ENCODE peak calls at places on chromosomes 16 and 17, in four cellular contexts. V, W, P and A are unnamed samples.

GRCh38 chr17:43608313-43608712 is 53.4 kb downstream of the MEOX1 start:
- DNase-seq in V (no peak), P (no peak), W (no peak), A (no peak)

GRCh38 chr17:17897442-17897841 is 60.7 kb upstream of the SREBF1 start:
- DNase-seq in W (no peak), P (no peak), V (no peak), A (no peak)

GRCh38 chr16:13306153-13306552 is 404.8 kb downstream of the SHISA9 start:
- DNase-seq in W (no peak), P (no peak), V (no peak), A (no peak)

GRCh38 chr16:67943619-67944503 is at the start of gene LCAT:
- DNase-seq in V (peak), P (no peak), W (peak), A (no peak)

GRCh38 chr16:88810166-88810867 is 1.4 kb downstream of the APRT start:
- DNase-seq in V (no peak), P (no peak), W (no peak), A (no peak)

GRCh38 chr17:47694818-47695663 is 1.1 kb downstream of the TBKBP1 start:
- DNase-seq in P (peak), V (peak), W (no peak), A (peak)

GRCh38 chr17:81821603-81822311 is 11.3 kb downstream of the MCRIP1 start:
- DNase-seq in W (no peak), P (peak), V (peak), A (peak)

GRCh38 chr17:48335858-48336500 is 94.0 kb downstream of the SKAP1 start:
- DNase-seq in P (no peak), V (no peak), W (no peak), A (peak)

GRCh38 chr17:48576479-48577309 is 1.5 kb downstream of the HOXB4 start:
- DNase-seq in P (no peak), W (no peak), V (no peak), A (no peak)

GRCh38 chr17:969767-970387 is 9.7 kb downstream of the NXN start:
- DNase-seq in P (no peak), V (no peak), W (no peak), A (no peak)

GRCh38 chr16:54633943-54634362 is 296.7 kb upstream of the IRX5 start:
- DNase-seq in W (no peak), P (no peak), V (no peak), A (peak)

GRCh38 chr17:72402727-72403210 is 281.9 kb downstream of the SOX9 start:
- DNase-seq in V (no peak), W (no peak), P (no peak), A (no peak)

GRCh38 chr16:77059441-77059840 is 131.5 kb upstream of the MON1B start:
- DNase-seq in V (no peak), P (no peak), W (no peak), A (no peak)

GRCh38 chr17:51372345-51373004 is 112.1 kb downstream of the UTP18 start:
- DNase-seq in V (no peak), P (no peak), W (no peak), A (peak)

DNA sequence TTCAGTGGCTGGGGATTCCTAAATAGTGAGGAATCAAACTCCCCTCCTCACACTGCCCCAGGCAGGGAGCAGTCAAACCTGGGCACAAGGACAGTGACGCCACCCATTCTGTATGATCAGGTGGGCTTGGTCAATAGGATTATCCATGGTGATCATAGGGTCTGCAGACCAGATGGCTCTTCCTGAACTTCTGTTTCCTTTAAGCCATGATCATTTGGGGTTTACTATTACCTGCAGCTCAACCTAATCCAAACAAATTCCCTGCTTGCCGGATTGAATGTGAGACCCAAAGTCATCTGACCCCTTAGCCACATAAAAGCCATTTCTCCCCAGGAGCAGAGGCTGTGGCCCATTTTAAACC is 54.3 kb downstream of the PLXDC1 start:
- DNase-seq in V (no peak), P (no peak), W (no peak), A (no peak)
- H3K4me3 ChIP-seq in V (no peak), P (no peak), W (no peak), A (no peak)

DNA sequence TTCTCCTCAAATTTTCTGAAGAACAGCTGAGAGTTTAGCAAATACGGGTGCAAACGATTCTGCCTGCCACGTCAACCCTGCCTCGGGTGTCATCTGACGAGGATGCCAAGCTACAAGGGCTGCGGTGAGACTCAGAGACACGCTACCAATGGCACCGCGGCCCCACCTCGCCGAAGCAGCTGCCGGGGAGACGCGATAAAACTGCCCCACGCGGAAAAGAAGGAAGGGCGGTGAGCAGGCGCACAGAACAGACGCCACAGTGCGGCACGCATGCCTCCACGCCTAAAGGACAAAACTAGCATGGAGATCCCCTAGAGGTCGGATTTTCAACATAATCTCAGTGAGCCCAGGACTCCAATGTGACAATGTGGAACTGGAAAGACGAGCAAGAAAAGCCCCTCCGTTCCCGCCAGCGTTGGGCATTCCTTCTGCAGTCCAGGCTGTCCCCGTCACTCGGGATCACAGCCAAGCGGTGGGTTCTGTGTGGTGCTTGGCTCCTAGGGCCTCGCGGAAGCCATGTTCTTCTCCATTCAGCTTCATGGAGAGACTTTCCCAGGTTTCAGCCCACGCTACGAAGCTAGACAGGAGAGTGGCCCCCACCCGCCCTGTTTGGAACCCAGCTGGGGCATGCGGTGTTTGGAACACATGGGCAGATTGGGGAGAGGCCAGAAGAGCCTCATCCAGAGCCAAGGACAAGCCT is 5.9 kb downstream of the LMF1 start:
- DNase-seq in W (no peak), V (no peak), P (no peak), A (no peak)
- H3K4me3 ChIP-seq in W (no peak), V (no peak), P (no peak), A (no peak)

GRCh38 chr16:80440691-80441090 is 100.1 kb upstream of the DYNLRB2 start:
- DNase-seq in V (no peak), W (no peak), P (no peak), A (no peak)
- H3K4me3 ChIP-seq in V (no peak), W (peak), P (no peak), A (no peak)

GRCh38 chr16:27405546-27406451 is 3.8 kb downstream of the IL21R start:
- DNase-seq in P (no peak), V (no peak), W (peak), A (no peak)
- H3K4me3 ChIP-seq in P (no peak), V (no peak), W (no peak), A (no peak)

DNA sequence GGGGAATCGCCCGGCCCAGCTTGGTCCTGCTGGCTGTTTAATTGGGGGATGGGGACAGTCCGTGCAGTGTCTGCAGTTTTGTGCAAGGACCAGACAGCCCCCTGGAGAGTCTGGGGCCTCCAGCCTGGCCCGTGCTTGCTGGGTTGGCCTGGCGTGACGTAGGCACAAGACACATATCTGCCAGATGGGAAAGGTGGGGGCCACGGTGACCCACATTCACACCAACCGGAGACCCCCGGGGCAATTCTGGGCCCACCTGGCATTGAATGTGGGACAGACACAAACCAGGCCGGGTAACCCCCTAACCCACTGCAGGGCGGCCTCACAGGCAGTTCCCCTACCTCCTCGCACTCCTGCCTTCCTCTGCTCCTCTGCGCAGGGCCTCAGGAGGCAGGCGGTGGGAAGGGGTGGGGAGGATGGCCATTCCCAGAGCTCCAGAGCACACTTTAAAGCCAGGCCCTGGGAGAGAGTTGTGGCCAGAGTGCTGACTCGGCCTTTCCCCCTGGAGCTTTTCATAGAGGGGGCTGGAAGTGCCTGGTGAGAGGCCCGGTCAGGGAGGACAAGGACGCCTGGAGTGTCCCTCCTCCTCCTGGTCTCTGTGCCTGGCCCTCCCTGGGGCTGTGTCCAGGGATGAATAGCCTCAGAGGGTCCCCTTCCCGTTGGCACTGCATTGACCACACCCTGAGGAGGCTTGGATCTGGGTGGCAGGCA is 1.5 kb downstream of the MRC2 start:
- DNase-seq in W (no peak), V (no peak), P (no peak), A (no peak)
- H3K4me3 ChIP-seq in W (peak), V (peak), P (no peak), A (peak)

GRCh38 chr17:40068584-40068916 is 5.8 kb downstream of the THRA start:
- DNase-seq in V (no peak), W (no peak), P (no peak), A (no peak)

GRCh38 chr17:40069751-40070643 is 7.2 kb downstream of the THRA start:
- DNase-seq in W (peak), V (no peak), P (no peak), A (peak)

GRCh38 chr17:40068129-40068581 is 5.4 kb downstream of the THRA start:
- DNase-seq in W (no peak), P (no peak), V (no peak), A (no peak)

GRCh38 chr17:40067710-40068109 is 4.9 kb downstream of the THRA start:
- DNase-seq in V (no peak), P (no peak), W (no peak), A (no peak)

DNA sequence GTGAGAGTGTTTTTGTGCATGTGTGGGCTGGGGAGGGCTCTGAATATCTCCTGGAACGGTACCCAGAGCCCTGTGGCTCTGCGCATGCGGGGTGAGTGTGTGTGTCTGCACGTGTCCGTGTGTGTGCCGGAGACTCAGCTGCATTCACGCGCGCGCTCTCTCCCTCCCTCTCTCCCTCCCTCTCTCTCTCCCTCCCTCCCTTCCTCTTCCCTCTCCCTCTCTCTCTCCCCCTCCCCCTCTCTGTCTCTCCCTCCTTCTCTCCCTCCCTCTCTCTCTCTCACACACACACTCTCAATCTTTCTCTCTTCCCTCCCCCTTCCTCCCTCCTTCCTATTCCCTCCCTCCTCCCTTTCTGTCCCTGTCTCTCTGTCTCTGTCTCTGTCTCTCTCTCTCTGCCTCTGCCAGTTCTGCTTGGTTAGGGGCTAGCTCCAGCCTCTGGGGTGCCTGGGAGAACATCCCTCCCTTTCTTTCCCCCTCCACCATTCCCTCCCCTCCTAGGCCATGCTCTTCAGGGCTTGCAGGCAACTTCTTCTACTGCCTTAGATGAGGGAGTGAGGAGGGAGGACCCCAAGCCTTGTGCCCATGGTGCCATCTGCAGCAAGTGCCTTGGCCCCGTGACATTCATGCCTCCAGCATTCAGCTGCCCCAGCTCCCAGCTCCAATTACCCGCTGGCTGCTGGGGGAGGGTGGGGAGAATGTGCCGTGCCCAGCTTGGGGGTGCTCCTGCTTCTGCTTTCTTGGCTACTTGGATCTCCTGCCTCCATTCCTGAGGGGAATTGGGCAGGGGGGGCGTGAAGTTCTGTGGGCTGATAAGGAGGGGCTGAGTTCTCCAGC is 6.4 kb downstream of the THRA start:
- DNase-seq in W (peak), V (peak), P (peak), A (peak)
- H3K4me3 ChIP-seq in W (peak), V (peak), P (no peak), A (peak)

DNA sequence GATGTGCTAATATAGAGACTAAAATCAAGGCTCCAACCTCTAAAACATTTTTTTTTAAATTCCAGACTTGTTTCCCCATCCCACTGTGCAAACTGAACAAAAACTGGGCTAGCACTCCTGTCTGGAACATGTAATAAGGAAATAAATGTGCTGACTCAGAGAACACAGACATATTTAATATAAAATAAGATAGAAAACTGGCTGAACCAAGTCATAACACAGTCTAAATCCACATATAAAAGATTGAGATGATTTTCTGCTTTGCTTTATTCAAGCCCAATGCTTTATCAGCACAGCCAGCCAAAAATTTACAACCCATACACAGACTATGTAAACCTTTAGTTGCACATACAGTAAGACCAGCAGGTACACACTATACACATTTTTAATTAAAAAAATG is 1.5 kb downstream of the STAT3 start:
- DNase-seq in P (no peak), W (no peak), V (no peak), A (no peak)
- H3K4me3 ChIP-seq in P (peak), W (peak), V (peak), A (peak)

DNA sequence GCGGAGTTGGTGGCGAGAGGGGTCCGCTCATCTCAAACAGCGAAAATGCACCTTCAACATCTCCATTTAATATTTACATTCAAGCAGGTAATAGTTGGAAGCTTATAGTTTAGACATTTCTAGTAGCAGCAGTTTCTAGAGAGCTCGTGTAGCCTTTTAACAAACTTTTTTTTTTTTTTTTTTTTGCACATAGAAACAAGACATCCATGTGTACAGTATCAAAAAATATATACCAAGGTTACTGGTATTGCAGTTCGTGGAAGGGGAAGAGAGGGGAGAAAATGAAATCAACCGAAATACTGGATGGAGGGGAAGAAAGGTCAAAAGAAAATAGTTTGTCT is 6.2 kb downstream of the CBX4 start:
- DNase-seq in P (no peak), W (no peak), V (no peak), A (no peak)
- H3K4me3 ChIP-seq in P (no peak), W (peak), V (peak), A (no peak)

DNA sequence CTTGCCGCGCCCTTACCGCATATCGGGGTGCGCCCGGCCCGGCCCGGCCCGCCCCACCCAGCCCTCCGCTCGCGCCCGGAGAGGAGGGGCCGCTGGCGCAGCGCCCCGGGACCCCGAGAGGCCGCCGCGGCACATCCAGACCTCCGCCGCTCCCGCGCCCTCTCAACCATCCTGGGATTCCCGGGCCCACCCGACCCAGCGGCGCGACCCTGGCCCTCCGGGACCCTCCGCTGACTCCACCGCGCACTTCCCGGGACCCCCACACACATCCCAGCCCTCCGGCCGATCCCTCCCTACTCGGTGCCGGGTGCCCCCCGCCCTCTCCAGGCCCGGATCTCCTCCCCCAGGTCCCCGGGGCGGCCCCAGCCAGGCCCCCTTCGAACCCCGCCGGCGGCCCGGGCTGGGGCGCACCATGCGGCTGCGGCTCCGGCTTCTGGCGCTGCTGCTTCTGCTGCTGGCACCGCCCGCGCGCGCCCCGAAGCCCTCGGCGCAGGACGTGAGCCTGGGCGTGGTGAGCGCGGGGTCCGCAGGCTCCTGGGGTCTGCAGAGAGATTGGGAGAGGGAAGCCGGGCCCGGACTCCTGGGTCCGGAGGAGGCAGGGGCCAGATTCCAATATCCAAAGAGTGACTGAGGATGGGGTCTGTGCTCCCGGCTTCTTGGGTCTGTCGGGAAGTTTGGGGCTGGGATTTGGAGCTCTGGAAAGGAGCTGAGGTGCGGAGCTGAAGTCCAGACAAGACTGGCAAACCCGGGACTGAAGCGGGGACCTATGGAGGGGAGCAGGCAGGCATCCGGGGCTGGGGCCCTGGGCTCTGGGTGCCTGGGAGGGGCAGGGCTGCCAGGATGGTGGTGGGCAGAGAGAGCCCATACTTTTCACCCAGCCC is at the start of gene MMP25:
- DNase-seq in W (no peak), P (no peak), V (no peak), A (no peak)
- H3K4me3 ChIP-seq in W (peak), P (peak), V (peak), A (peak)